ENCODE peak calls at places on chromosomes 1 and 21, in five cellular contexts. Q is WERI-Rb-1; J is right cardiac atrium; S is CD8-positive, alpha-beta memory T cell; N is MM.1S. A is an unnamed sample.
A peak's percentile ranks its signal among the peaks of the same experiment; 100 is the strongest.

GRCh38 chr1:12057382-12057781 is 5.7 kb upstream of the TNFRSF8 start:
- DNase-seq in Q (no peak), J (peak; percentile 42), S (no peak), N (no peak), A (no peak)

GRCh38 chr1:206508956-206509355 is 1.6 kb downstream of the RASSF5 start:
- DNase-seq in Q (no peak), J (no peak), S (no peak), N (no peak), A (no peak)

GRCh38 chr1:224544711-224545110 is 71.4 kb upstream of the CNIH3 start:
- DNase-seq in Q (no peak), J (no peak), S (no peak), N (no peak), A (no peak)

GRCh38 chr1:246698466-246699094 is 25.6 kb upstream of the SCCPDH start:
- DNase-seq in Q (no peak), J (no peak), S (no peak), N (no peak), A (no peak)

GRCh38 chr1:156860113-156860638 is 489 bp upstream of the NTRK1 start:
- DNase-seq in Q (peak; percentile 84), J (peak; percentile 77), S (peak; percentile 46), N (peak; percentile 54), A (peak; percentile 25)

GRCh38 chr1:29414091-29414490 is 177.8 kb downstream of the PTPRU start:
- DNase-seq in Q (no peak), J (no peak), S (no peak), N (no peak), A (no peak)

GRCh38 chr1:213256438-213257087 is 205.5 kb downstream of the RPS6KC1 start:
- DNase-seq in Q (no peak), J (no peak), S (no peak), N (no peak), A (no peak)

GRCh38 chr1:3904843-3905185 is 4.7 kb upstream of the C1orf174 start:
- DNase-seq in Q (no peak), J (no peak), S (no peak), N (no peak), A (no peak)

GRCh38 chr1:169118227-169118626 is 11.7 kb downstream of the ATP1B1 start:
- DNase-seq in Q (no peak), J (no peak), S (no peak), N (no peak), A (no peak)

GRCh38 chr1:73886721-73887120 is 311.3 kb downstream of the LRRIQ3 start:
- DNase-seq in Q (no peak), J (no peak), S (no peak), N (no peak), A (no peak)

GRCh38 chr21:46122241-46122671 is 24.3 kb downstream of the COL6A2 start:
- DNase-seq in Q (no peak), J (peak; percentile 60), S (no peak), N (no peak), A (peak; percentile 92)

GRCh38 chr1:51956528-51957509 is 33.7 kb downstream of the RAB3B start:
- DNase-seq in Q (no peak), J (no peak), S (no peak), N (no peak), A (peak; percentile 34)

DNA sequence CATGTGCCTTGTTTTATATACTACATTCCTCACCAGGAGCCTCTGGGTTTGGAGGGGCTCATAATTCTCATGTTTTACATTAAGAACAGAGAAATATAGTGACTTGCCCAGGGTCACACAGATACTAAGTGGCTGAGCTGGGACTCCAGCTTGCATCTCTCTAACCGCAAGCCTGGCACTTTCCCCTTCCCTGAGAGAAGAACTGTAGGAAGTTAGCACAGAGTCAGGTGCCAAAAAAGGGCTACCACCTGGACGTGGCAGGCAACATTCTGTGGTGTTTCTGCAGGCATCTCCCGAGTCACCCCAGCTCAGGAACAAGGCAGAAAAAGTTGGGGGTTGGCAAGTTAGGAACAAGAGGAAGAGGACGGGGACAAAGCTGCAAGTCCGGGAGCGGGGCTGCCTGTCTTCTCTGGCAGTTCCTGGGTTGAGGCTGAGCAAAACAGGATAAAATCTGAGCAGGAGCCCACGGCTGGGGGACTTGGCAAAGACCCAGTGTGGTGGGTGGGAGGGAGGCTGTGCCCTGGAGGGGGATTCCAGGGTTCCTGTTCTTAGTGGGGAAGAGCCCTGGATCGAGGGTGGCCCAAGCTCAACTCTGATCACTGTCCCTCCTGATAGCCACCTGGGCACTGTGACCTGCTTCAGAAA is 9.8 kb downstream of the PLA2G5 start:
- DNase-seq in Q (no peak), J (no peak), S (no peak), N (no peak), A (no peak)
- H3K27ac ChIP-seq in Q (no peak overlapping the region), J (no peak overlapping the region), S (no peak overlapping the region), N (no peak overlapping the region), A (no peak overlapping the region)

DNA sequence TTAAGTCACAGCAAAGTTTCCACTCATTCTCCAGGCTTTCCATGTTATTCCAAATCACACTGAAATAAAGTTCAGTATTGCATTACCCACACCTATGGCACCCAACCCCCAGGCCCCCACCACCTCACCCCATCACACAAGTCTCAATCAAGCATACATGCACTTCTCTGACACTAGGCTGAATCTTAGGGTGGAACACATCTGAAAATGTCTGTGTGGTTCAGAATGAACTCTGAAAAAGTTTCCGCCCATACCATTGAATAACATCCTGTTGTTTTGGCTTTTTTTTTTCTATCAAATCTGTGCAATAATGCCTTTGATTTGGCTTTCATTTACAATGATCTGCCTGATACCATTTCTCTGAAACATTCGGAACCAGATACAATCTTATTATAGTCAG is 25.8 kb upstream of the LRRC8C start:
- DNase-seq in Q (no peak), J (no peak), S (no peak), N (no peak), A (no peak)
- H3K4me3 ChIP-seq in Q (no peak overlapping the region), J (no peak overlapping the region), S (peak overlapping the region; percentile 57), N (no peak overlapping the region), A (no peak overlapping the region)

GRCh38 chr1:204478921-204479320 is 15.7 kb downstream of the PIK3C2B start:
- DNase-seq in Q (no peak), J (no peak), S (no peak), N (no peak), A (no peak)
- H3K27ac ChIP-seq in Q (no peak overlapping the region), J (no peak overlapping the region), S (no peak overlapping the region), N (no peak overlapping the region), A (no peak overlapping the region)

GRCh38 chr1:32247452-32247851 is 430 bp downstream of the FAM167B start:
- DNase-seq in Q (no peak), J (peak; percentile 76), S (no peak), N (no peak), A (no peak)

GRCh38 chr1:32250893-32251716 is at the start of gene LCK:
- DNase-seq in Q (no peak), J (peak; percentile 57), S (peak; percentile 50), N (no peak), A (no peak)

GRCh38 chr1:32246888-32247273 is at the start of gene FAM167B:
- DNase-seq in Q (no peak), J (peak; percentile 73), S (no peak), N (no peak), A (peak; percentile 57)

GRCh38 chr1:32247983-32248889 is 1.2 kb downstream of the FAM167B start:
- DNase-seq in Q (peak; percentile 75), J (peak; percentile 94), S (peak; percentile 74), N (peak; percentile 86), A (no peak)

DNA sequence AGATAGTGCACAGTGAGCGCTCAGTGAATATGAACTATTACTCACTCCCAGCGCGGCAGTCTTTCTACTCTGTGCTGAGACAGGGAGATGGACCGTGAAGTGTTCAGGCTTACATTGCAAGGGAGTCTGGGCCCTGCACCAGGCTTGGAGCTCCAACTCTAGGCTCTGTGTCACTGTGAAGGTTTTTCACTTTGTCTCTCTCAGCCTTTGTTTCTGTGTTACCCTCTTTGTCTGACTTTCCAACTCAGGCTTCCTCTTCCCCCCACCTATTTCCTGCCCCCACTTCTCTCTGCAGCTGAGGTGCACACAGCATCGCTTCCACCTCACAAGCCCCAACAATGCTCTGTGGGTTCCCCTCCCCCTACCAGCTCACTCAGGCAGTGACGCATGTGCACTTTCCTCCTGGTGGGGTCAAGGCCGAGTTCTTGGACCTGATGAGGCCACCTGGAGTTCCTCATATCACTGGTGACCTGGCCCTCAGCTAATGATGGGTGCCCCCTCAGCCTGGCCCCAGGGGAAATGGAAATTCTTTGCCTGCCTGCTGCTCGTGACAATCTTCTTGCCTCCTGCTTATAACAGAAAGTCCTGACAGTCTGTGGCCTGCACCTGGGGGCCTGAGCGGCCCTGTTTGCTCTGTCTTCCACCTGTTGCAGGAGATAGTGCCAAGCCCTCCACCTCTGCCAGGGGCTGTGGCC is 1.1 kb upstream of the LCK start:
- DNase-seq in Q (no peak), J (peak; percentile 75), S (peak; percentile 74), N (peak; percentile 97), A (no peak)
- H3K4me3 ChIP-seq in Q (no peak overlapping the region), J (no peak overlapping the region), S (peak overlapping the region; percentile 91), N (peak overlapping the region; percentile 56), A (no peak overlapping the region)

DNA sequence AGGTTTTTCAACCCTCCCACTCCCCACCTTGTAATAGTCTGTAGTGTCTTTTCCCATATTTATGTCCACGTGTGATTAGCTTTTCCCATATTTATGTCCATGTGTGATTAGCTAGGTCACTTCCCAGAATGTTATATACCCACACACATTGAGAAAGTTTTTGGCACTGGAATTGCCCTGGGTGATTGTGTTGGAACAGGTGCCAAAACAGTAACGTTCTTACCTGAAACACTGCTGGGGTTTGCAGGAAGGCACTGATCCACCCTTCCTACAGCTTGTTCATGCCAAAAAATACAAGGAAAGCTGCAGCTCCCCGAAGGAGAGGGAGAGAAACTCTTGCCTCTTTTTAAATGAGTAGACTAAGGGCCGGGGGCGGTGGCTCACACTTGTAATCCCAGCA is 68.0 kb upstream of the CXADR start:
- DNase-seq in Q (no peak), J (no peak), S (no peak), N (no peak), A (no peak)
- H3K27ac ChIP-seq in Q (no peak overlapping the region), J (no peak overlapping the region), S (no peak overlapping the region), N (no peak overlapping the region), A (no peak overlapping the region)

A was measured in astrocyte.